ENCODE peak calls at places on chromosomes 2 and 18, in eight cellular contexts. One of them, this sample, is unnamed.
A peak's percentile ranks its signal among the peaks of the same experiment; 100 is the strongest.

GRCh38 chr2:160365691-160366367 is 127.8 kb downstream of the RBMS1 start:
- DNase-seq in A549: no peak
- DNase-seq in GM12891: no peak
- DNase-seq in sigmoid colon: peak; percentile 81
- DNase-seq in body of pancreas: peak; percentile 38
- DNase-seq in heart left ventricle: peak; percentile 84
- DNase-seq in tibial nerve: peak; percentile 71
- DNase-seq in HepG2: no peak
- DNase-seq in this sample: no peak

GRCh38 chr18:44548291-44549221 is 132.1 kb upstream of the SETBP1 start:
- DNase-seq in heart left ventricle: peak; percentile 30
- DNase-seq in GM12891: no peak
- DNase-seq in body of pancreas: no peak
- DNase-seq in HepG2: no peak
- DNase-seq in tibial nerve: no peak
- DNase-seq in sigmoid colon: no peak
- DNase-seq in A549: no peak
- DNase-seq in this sample: no peak

GRCh38 chr2:186429095-186429494 is 57.0 kb upstream of the ZC3H15 start:
- DNase-seq in sigmoid colon: no peak
- DNase-seq in heart left ventricle: no peak
- DNase-seq in tibial nerve: no peak
- DNase-seq in HepG2: no peak
- DNase-seq in body of pancreas: no peak
- DNase-seq in A549: no peak
- DNase-seq in GM12891: no peak
- DNase-seq in this sample: no peak

GRCh38 chr2:12719400-12720104 is 2.8 kb downstream of the TRIB2 start:
- DNase-seq in body of pancreas: no peak
- DNase-seq in tibial nerve: no peak
- DNase-seq in sigmoid colon: no peak
- DNase-seq in GM12891: no peak
- DNase-seq in A549: no peak
- DNase-seq in heart left ventricle: no peak
- DNase-seq in HepG2: no peak
- DNase-seq in this sample: no peak

GRCh38 chr2:58895849-58896248 is 654.7 kb upstream of the FANCL start:
- DNase-seq in tibial nerve: no peak
- DNase-seq in HepG2: no peak
- DNase-seq in A549: no peak
- DNase-seq in sigmoid colon: no peak
- DNase-seq in heart left ventricle: peak; percentile 58
- DNase-seq in body of pancreas: no peak
- DNase-seq in GM12891: no peak
- DNase-seq in this sample: no peak

GRCh38 chr2:61855178-61855523 is 1.3 kb upstream of the FAM161A start:
- DNase-seq in heart left ventricle: no peak
- DNase-seq in sigmoid colon: no peak
- DNase-seq in body of pancreas: peak; percentile 44
- DNase-seq in A549: peak; percentile 54
- DNase-seq in tibial nerve: no peak
- DNase-seq in GM12891: no peak
- DNase-seq in HepG2: peak; percentile 45
- DNase-seq in this sample: no peak

GRCh38 chr2:172095146-172095904 is 7.4 kb downstream of the DLX2 start:
- DNase-seq in tibial nerve: no peak
- DNase-seq in heart left ventricle: no peak
- DNase-seq in body of pancreas: no peak
- DNase-seq in A549: peak; percentile 74
- DNase-seq in GM12891: no peak
- DNase-seq in HepG2: no peak
- DNase-seq in sigmoid colon: peak; percentile 77
- DNase-seq in this sample: peak; percentile 81

GRCh38 chr2:205043285-205043684 is 498.0 kb downstream of the PARD3B start:
- DNase-seq in tibial nerve: no peak
- DNase-seq in GM12891: no peak
- DNase-seq in heart left ventricle: no peak
- DNase-seq in HepG2: peak; percentile 11
- DNase-seq in A549: no peak
- DNase-seq in sigmoid colon: no peak
- DNase-seq in body of pancreas: no peak
- DNase-seq in this sample: no peak

GRCh38 chr2:10328667-10329583 is 26.2 kb downstream of the HPCAL1 start:
- DNase-seq in tibial nerve: no peak
- DNase-seq in A549: no peak
- DNase-seq in sigmoid colon: no peak
- DNase-seq in heart left ventricle: no peak
- DNase-seq in HepG2: no peak
- DNase-seq in GM12891: no peak
- DNase-seq in body of pancreas: no peak
- DNase-seq in this sample: no peak

GRCh38 chr2:198664349-198664748 is 793.4 kb downstream of the SATB2 start:
- DNase-seq in A549: no peak
- DNase-seq in tibial nerve: no peak
- DNase-seq in HepG2: no peak
- DNase-seq in GM12891: no peak
- DNase-seq in body of pancreas: no peak
- DNase-seq in heart left ventricle: no peak
- DNase-seq in sigmoid colon: no peak
- DNase-seq in this sample: no peak

GRCh38 chr2:134406311-134406710 is 152.4 kb downstream of the MGAT5 start:
- DNase-seq in body of pancreas: peak; percentile 60
- DNase-seq in sigmoid colon: no peak
- DNase-seq in GM12891: no peak
- DNase-seq in heart left ventricle: no peak
- DNase-seq in A549: no peak
- DNase-seq in tibial nerve: no peak
- DNase-seq in HepG2: no peak
- DNase-seq in this sample: no peak

GRCh38 chr2:181780159-181781081 is 100.1 kb upstream of the NEUROD1 start:
- DNase-seq in HepG2: no peak
- DNase-seq in body of pancreas: no peak
- DNase-seq in tibial nerve: no peak
- DNase-seq in GM12891: no peak
- DNase-seq in sigmoid colon: peak; percentile 69
- DNase-seq in heart left ventricle: no peak
- DNase-seq in A549: peak; percentile 59
- DNase-seq in this sample: no peak

GRCh38 chr2:158381205-158381604 is 75.3 kb downstream of the CCDC148 start:
- DNase-seq in tibial nerve: no peak
- DNase-seq in GM12891: no peak
- DNase-seq in body of pancreas: no peak
- DNase-seq in sigmoid colon: no peak
- DNase-seq in heart left ventricle: no peak
- DNase-seq in HepG2: no peak
- DNase-seq in A549: no peak
- DNase-seq in this sample: no peak

GRCh38 chr2:203740741-203741363 is 34.4 kb downstream of the CD28 start:
- DNase-seq in A549: no peak
- DNase-seq in HepG2: no peak
- DNase-seq in sigmoid colon: no peak
- DNase-seq in heart left ventricle: no peak
- DNase-seq in body of pancreas: no peak
- DNase-seq in tibial nerve: no peak
- DNase-seq in GM12891: no peak
- DNase-seq in this sample: no peak

GRCh38 chr2:88489181-88489580 is 36.7 kb upstream of the FOXI3 start:
- DNase-seq in heart left ventricle: no peak
- DNase-seq in HepG2: no peak
- DNase-seq in sigmoid colon: no peak
- DNase-seq in body of pancreas: no peak
- DNase-seq in tibial nerve: no peak
- DNase-seq in A549: peak; percentile 10
- DNase-seq in GM12891: no peak
- DNase-seq in this sample: no peak

GRCh38 chr18:9434240-9434701 is 41.0 kb upstream of the RALBP1 start:
- DNase-seq in body of pancreas: no peak
- DNase-seq in A549: no peak
- DNase-seq in sigmoid colon: no peak
- DNase-seq in HepG2: no peak
- DNase-seq in GM12891: peak; percentile 39
- DNase-seq in tibial nerve: no peak
- DNase-seq in heart left ventricle: no peak
- DNase-seq in this sample: no peak

GRCh38 chr2:238121511-238122286 is 16.8 kb upstream of the KLHL30 start:
- DNase-seq in sigmoid colon: no peak
- DNase-seq in A549: no peak
- DNase-seq in body of pancreas: no peak
- DNase-seq in GM12891: no peak
- DNase-seq in HepG2: no peak
- DNase-seq in heart left ventricle: peak; percentile 16
- DNase-seq in tibial nerve: no peak
- DNase-seq in this sample: no peak

GRCh38 chr18:50716902-50717301 is 102.9 kb downstream of the MRO start:
- DNase-seq in sigmoid colon: no peak
- DNase-seq in HepG2: no peak
- DNase-seq in tibial nerve: no peak
- DNase-seq in A549: no peak
- DNase-seq in heart left ventricle: no peak
- DNase-seq in GM12891: no peak
- DNase-seq in body of pancreas: no peak
- DNase-seq in this sample: no peak

GRCh38 chr2:96553176-96553956 is 16.8 kb downstream of the ARID5A start:
- DNase-seq in HepG2: no peak
- DNase-seq in body of pancreas: no peak
- DNase-seq in tibial nerve: no peak
- DNase-seq in heart left ventricle: no peak
- DNase-seq in A549: no peak
- DNase-seq in GM12891: no peak
- DNase-seq in sigmoid colon: no peak
- DNase-seq in this sample: no peak

GRCh38 chr2:216775043-216775453 is 79.7 kb upstream of the IGFBP5 start:
- DNase-seq in GM12891: no peak
- DNase-seq in heart left ventricle: peak; percentile 57
- DNase-seq in HepG2: peak; percentile 76
- DNase-seq in body of pancreas: peak; percentile 40
- DNase-seq in tibial nerve: peak; percentile 45
- DNase-seq in A549: peak; percentile 46
- DNase-seq in sigmoid colon: peak; percentile 74
- DNase-seq in this sample: peak; percentile 87

GRCh38 chr18:79687806-79688205 is 8.2 kb downstream of the CTDP1 start:
- DNase-seq in body of pancreas: peak; percentile 86
- DNase-seq in A549: no peak
- DNase-seq in GM12891: no peak
- DNase-seq in tibial nerve: no peak
- DNase-seq in HepG2: no peak
- DNase-seq in sigmoid colon: no peak
- DNase-seq in heart left ventricle: no peak
- DNase-seq in this sample: peak; percentile 6

GRCh38 chr2:55693181-55694125 is at the start of gene PNPT1:
- DNase-seq in HepG2: peak; percentile 92
- DNase-seq in heart left ventricle: peak; percentile 96
- DNase-seq in GM12891: peak; percentile 91
- DNase-seq in sigmoid colon: peak; percentile 95
- DNase-seq in tibial nerve: peak; percentile 90
- DNase-seq in body of pancreas: peak; percentile 94
- DNase-seq in A549: peak; percentile 96
- DNase-seq in this sample: peak; percentile 97
- TF ChIP-seq POLR2A in HepG2: peak; percentile 98
- TF ChIP-seq POLR2A in heart left ventricle: peak; percentile 48
- TF ChIP-seq POLR2A in GM12891: peak; percentile 97
- TF ChIP-seq POLR2A in sigmoid colon: no peak
- TF ChIP-seq POLR2A in tibial nerve: no peak
- TF ChIP-seq POLR2A in body of pancreas: peak; percentile 68
- TF ChIP-seq POLR2A in A549: peak; percentile 96
- TF ChIP-seq POLR2A in this sample: peak; percentile 84

DNA sequence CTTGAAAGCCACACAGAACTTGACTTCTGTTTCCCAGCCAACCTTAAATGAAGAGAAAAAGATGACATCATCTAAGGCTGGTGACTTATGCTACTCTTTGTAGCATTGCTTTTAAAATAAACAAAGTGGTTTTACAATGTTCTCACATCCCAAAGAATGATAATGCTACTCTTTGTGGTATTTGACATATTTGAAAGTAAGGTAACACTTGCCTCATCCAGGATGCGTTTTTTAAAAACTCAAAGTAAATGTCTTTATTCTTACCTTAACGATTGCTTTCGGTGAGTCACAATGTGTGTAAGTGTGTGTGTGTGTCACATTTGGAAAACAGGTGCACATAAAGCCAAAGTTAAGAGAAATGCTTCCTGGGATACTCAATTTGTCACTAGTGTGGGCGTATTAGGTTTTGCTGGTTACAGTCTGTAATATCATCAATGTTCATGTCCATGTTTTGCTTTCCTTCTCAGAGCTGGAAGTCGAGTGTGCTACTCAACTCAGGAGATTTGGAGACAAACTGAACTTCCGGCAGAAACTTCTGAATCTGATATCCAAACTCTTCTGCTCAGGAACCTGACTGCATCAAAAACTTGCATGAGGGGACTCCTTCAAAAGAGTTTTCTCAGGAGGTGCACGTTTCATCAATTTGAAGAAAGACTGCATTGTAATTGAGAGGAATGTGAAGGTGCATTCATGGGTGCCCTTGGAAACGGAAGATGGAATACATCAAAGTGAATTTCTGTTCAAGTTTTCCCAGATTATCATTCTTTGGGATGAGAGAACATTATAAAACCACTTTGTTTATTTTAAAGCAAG is 2.6 kb downstream of the PMAIP1 start:
- DNase-seq in HepG2: no peak
- DNase-seq in GM12891: no peak
- DNase-seq in A549: no peak
- DNase-seq in heart left ventricle: no peak
- DNase-seq in tibial nerve: no peak
- DNase-seq in body of pancreas: no peak
- DNase-seq in sigmoid colon: no peak
- DNase-seq in this sample: no peak
- TF ChIP-seq POLR2A in HepG2: no peak
- TF ChIP-seq POLR2A in GM12891: peak; percentile 32
- TF ChIP-seq POLR2A in A549: no peak
- TF ChIP-seq POLR2A in heart left ventricle: no peak
- TF ChIP-seq POLR2A in tibial nerve: no peak
- TF ChIP-seq POLR2A in body of pancreas: no peak
- TF ChIP-seq POLR2A in sigmoid colon: no peak
- TF ChIP-seq POLR2A in this sample: no peak

DNA sequence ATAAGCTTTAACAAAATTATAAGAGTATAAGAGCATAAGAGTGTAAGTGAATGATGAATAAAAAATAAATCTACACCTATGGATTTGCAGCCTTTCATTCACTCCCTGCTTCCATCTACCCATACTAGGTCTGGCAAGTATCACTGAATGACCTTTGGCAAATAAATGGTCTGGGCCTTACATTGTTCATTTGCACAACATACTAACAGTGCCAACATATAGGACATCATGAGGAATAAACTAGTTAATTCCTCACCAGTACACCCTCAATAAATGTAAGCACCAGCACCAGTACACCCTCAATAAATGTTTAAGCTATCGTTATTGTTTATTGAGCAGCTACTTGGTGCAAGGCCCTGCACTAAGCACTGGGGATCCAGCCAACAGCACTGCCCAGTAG is 26.9 kb downstream of the STAT1 start:
- DNase-seq in sigmoid colon: no peak
- DNase-seq in tibial nerve: no peak
- DNase-seq in body of pancreas: no peak
- DNase-seq in HepG2: no peak
- DNase-seq in heart left ventricle: no peak
- DNase-seq in GM12891: no peak
- DNase-seq in A549: no peak
- DNase-seq in this sample: no peak
- TF ChIP-seq POLR2A in sigmoid colon: no peak
- TF ChIP-seq POLR2A in tibial nerve: no peak
- TF ChIP-seq POLR2A in body of pancreas: no peak
- TF ChIP-seq POLR2A in HepG2: no peak
- TF ChIP-seq POLR2A in heart left ventricle: no peak
- TF ChIP-seq POLR2A in GM12891: no peak
- TF ChIP-seq POLR2A in A549: no peak
- TF ChIP-seq POLR2A in this sample: no peak

GRCh38 chr2:121707920-121708361 is 28.7 kb downstream of the NIFK start:
- DNase-seq in GM12891: no peak
- DNase-seq in body of pancreas: peak; percentile 67
- DNase-seq in sigmoid colon: no peak
- DNase-seq in tibial nerve: no peak
- DNase-seq in heart left ventricle: no peak
- DNase-seq in HepG2: peak; percentile 43
- DNase-seq in A549: peak; percentile 73
- DNase-seq in this sample: no peak
- TF ChIP-seq POLR2A in GM12891: no peak
- TF ChIP-seq POLR2A in body of pancreas: no peak
- TF ChIP-seq POLR2A in sigmoid colon: no peak
- TF ChIP-seq POLR2A in tibial nerve: no peak
- TF ChIP-seq POLR2A in heart left ventricle: no peak
- TF ChIP-seq POLR2A in HepG2: no peak
- TF ChIP-seq POLR2A in A549: no peak
- TF ChIP-seq POLR2A in this sample: no peak

This sample was measured in H54.